ENCODE peak calls at places on chromosomes 1 and 21, in ten cellular contexts. B, V, M, Z, Q, Y, U, E, L and C are unnamed samples. For H3K27me3, the result is how much of the 10 kb centered on the place peaks cover.

GRCh38 chr1:220889333-220889732 is 10.1 kb downstream of the HLX start:
- DNase-seq in B (no peak), V (no peak), M (no peak), Z (no peak), Q (no peak), Y (no peak), U (no peak), E (no peak), L (no peak), C (no peak)

GRCh38 chr1:174689524-174689923 is 241.8 kb downstream of the GPR52 start:
- DNase-seq in B (no peak), V (no peak), M (no peak), Z (no peak), Q (no peak), Y (no peak), U (no peak), E (no peak), L (no peak), C (no peak)

GRCh38 chr21:35843911-35844667 is 216.2 kb downstream of the SETD4 start:
- DNase-seq in B (no peak), V (no peak), M (no peak), Z (no peak), Q (no peak), Y (no peak), U (no peak), E (no peak), L (no peak), C (peak)

GRCh38 chr1:178341218-178341956 is 155.4 kb downstream of the CLEC20A start:
- DNase-seq in B (peak), V (no peak), M (no peak), Z (peak), Q (peak), Y (peak), U (peak), E (peak), L (peak), C (no peak)

GRCh38 chr1:34681481-34682451 is 73.1 kb upstream of the GJB5 start:
- DNase-seq in B (peak), V (peak), M (no peak), Z (peak), Q (peak), Y (peak), U (no peak), E (peak), L (peak), C (no peak)

GRCh38 chr1:61082336-61083013 is at the start of gene NFIA:
- DNase-seq in B (peak), V (no peak), M (peak), Z (peak), Q (peak), Y (no peak), U (no peak), E (peak), L (peak), C (peak)

GRCh38 chr1:101365186-101365585 is 128.4 kb downstream of the S1PR1 start:
- DNase-seq in B (no peak), V (no peak), M (no peak), Z (peak), Q (no peak), Y (peak), U (no peak), E (no peak), L (no peak), C (no peak)

GRCh38 chr1:54081306-54082270 is 28.2 kb downstream of the TCEANC2 start:
- DNase-seq in B (peak), V (peak), M (peak), Z (peak), Q (peak), Y (peak), U (no peak), E (peak), L (peak), C (peak)

GRCh38 chr1:41461790-41462679 is 22.4 kb downstream of the EDN2 start:
- DNase-seq in B (peak), V (no peak), M (no peak), Z (no peak), Q (no peak), Y (peak), U (no peak), E (peak), L (no peak), C (no peak)

GRCh38 chr1:222334026-222334680 is 213.8 kb downstream of the HHIPL2 start:
- DNase-seq in B (peak), V (no peak), M (no peak), Z (peak), Q (peak), Y (peak), U (no peak), E (no peak), L (no peak), C (no peak)

GRCh38 chr1:202987922-202988583 is 19.1 kb upstream of the TMEM183A start:
- DNase-seq in B (no peak), V (no peak), M (no peak), Z (no peak), Q (no peak), Y (no peak), U (no peak), E (no peak), L (no peak), C (no peak)

GRCh38 chr1:184556665-184557064 is 169.8 kb downstream of the C1orf21 start:
- DNase-seq in B (no peak), V (no peak), M (no peak), Z (no peak), Q (peak), Y (no peak), U (no peak), E (no peak), L (no peak), C (no peak)

GRCh38 chr1:175708787-175709186 is 34.6 kb downstream of the TNR start:
- DNase-seq in B (no peak), V (no peak), M (no peak), Z (no peak), Q (no peak), Y (no peak), U (no peak), E (peak), L (no peak), C (no peak)
- TF ChIP-seq CTCF in B (no peak), V (no peak), M (no peak), Z (no peak), Q (no peak), Y (no peak), U (no peak), E (no peak), L (no peak), C (no peak)

GRCh38 chr1:235643837-235644692 is 5.5 kb downstream of the GNG4 start:
- DNase-seq in B (no peak), V (no peak), M (peak), Z (no peak), Q (no peak), Y (no peak), U (no peak), E (no peak), L (no peak), C (no peak)

GRCh38 chr1:235648407-235648907 is 1.1 kb downstream of the GNG4 start:
- DNase-seq in B (no peak), V (no peak), M (peak), Z (no peak), Q (no peak), Y (no peak), U (no peak), E (peak), L (no peak), C (no peak)

GRCh38 chr1:235644693-235645305 is 4.8 kb downstream of the GNG4 start:
- DNase-seq in B (no peak), V (no peak), M (peak), Z (no peak), Q (no peak), Y (no peak), U (no peak), E (no peak), L (no peak), C (no peak)

GRCh38 chr1:235648954-235649721 is 446 bp downstream of the GNG4 start:
- DNase-seq in B (peak), V (no peak), M (peak), Z (peak), Q (peak), Y (peak), U (no peak), E (peak), L (peak), C (no peak)

DNA sequence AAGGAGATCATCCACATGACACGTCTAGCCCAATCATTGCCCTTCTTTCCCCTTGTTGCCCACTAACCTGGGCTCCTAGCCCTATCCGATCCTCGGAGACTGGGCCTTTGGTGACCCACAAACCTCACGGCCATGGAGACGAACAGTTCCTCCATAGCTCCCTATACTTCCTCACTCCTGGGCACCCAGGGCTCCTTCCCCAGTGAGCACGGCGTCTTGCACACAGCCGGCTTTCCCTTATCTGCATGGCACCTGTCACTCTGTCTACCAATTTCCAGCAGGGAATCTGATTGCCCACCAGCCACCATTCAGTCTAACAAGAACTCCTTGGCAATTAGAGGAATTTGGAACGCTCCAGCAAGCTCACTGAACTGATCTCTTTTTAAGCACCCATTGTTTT is 3.1 kb downstream of the GNG4 start:
- DNase-seq in B (no peak), V (no peak), M (peak), Z (no peak), Q (no peak), Y (no peak), U (no peak), E (no peak), L (no peak), C (no peak)
- H3K27me3 ChIP-seq in B (under half), V (under half), M (under half), Z (under half), Q (under half), Y (under half), U (under half), E (under half), L (under half), C (half or more)

GRCh38 chr1:36653850-36654249 is 171.1 kb upstream of the CSF3R start:
- DNase-seq in B (peak), V (no peak), M (no peak), Z (peak), Q (no peak), Y (no peak), U (no peak), E (peak), L (no peak), C (no peak)

GRCh38 chr1:36656271-36656670 is 173.6 kb upstream of the CSF3R start:
- DNase-seq in B (no peak), V (no peak), M (no peak), Z (no peak), Q (no peak), Y (no peak), U (no peak), E (no peak), L (no peak), C (no peak)

GRCh38 chr1:36652586-36652985 is 169.9 kb upstream of the CSF3R start:
- DNase-seq in B (no peak), V (no peak), M (no peak), Z (no peak), Q (no peak), Y (no peak), U (no peak), E (no peak), L (no peak), C (no peak)

GRCh38 chr1:36656838-36657237 is 174.1 kb upstream of the CSF3R start:
- DNase-seq in B (no peak), V (no peak), M (no peak), Z (no peak), Q (no peak), Y (no peak), U (no peak), E (no peak), L (no peak), C (no peak)

DNA sequence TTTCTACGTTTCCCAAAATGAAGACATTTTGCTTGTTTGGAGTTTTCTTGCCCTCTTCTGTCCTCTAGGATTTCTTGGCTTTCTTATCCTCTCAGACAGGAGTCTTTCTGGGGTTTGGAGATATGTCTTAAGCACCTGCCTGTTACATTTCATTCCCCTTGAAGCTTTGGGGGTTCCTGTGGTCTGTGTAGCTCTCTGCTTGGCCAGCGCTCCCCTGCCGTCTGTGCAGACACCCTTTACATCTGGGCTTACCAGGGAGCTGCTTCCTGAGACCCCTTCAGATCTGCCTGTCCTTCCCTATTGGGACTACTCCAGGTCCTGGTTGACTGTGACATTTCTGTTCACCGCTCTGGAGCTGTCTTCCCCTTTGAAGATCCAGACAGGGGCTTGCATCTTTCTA is 171.9 kb upstream of the CSF3R start:
- DNase-seq in B (no peak), V (no peak), M (no peak), Z (no peak), Q (no peak), Y (no peak), U (no peak), E (no peak), L (no peak), C (no peak)
- H3K4me3 ChIP-seq in B (no peak), V (no peak), M (no peak), Z (no peak), Q (no peak), Y (no peak), U (no peak), E (no peak), L (no peak), C (no peak)

GRCh38 chr21:34771512-34772028 is 102.8 kb downstream of the CLIC6 start:
- DNase-seq in B (peak), V (no peak), M (no peak), Z (peak), Q (peak), Y (peak), U (no peak), E (no peak), L (no peak), C (no peak)

GRCh38 chr21:34770581-34770980 is 101.8 kb downstream of the CLIC6 start:
- DNase-seq in B (peak), V (no peak), M (no peak), Z (no peak), Q (no peak), Y (peak), U (no peak), E (no peak), L (no peak), C (no peak)

GRCh38 chr21:34766862-34767261 is 98.1 kb downstream of the CLIC6 start:
- DNase-seq in B (peak), V (no peak), M (no peak), Z (no peak), Q (no peak), Y (no peak), U (no peak), E (no peak), L (no peak), C (no peak)

GRCh38 chr21:34765619-34766018 is 96.8 kb downstream of the CLIC6 start:
- DNase-seq in B (no peak), V (no peak), M (no peak), Z (no peak), Q (no peak), Y (no peak), U (no peak), E (no peak), L (no peak), C (no peak)

DNA sequence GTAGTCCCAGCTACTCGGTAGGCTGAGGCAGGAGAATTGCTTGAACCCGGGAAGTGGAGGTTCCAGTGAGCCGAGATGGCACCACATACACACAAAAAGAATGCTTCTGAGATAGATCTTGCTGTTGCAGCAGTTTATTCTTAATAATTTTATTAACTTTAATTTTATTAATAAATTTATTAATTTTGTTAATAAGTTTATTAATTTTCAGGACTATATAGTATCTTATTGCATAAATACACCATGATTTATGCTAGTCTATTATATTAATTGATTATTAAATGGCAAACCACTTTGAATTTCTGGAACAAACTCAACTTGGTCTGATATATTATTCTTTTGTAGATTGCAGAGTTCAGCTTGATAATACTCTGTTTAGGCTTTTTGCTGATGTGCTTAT is 99.5 kb downstream of the CLIC6 start:
- DNase-seq in B (no peak), V (no peak), M (no peak), Z (no peak), Q (no peak), Y (no peak), U (no peak), E (no peak), L (no peak), C (no peak)
- TF ChIP-seq CTCF in B (no peak), V (no peak), M (no peak), Z (no peak), Q (no peak), Y (no peak), U (no peak), E (no peak), L (no peak), C (no peak)

GRCh38 chr1:24085007-24085406 is 26.9 kb downstream of the MYOM3 start:
- DNase-seq in B (no peak), V (no peak), M (no peak), Z (no peak), Q (no peak), Y (no peak), U (no peak), E (no peak), L (no peak), C (no peak)
- H3K27me3 ChIP-seq in B (under half), V (under half), M (under half), Z (half or more), Q (under half), Y (under half), U (under half), E (under half), L (under half), C (under half)

GRCh38 chr1:243447342-243447741 is 191.5 kb downstream of the SDCCAG8 start:
- DNase-seq in B (peak), V (peak), M (no peak), Z (peak), Q (peak), Y (peak), U (no peak), E (no peak), L (peak), C (peak)
- H3K4me3 ChIP-seq in B (no peak), V (no peak), M (no peak), Z (no peak), Q (no peak), Y (no peak), U (no peak), E (no peak), L (no peak), C (no peak)

GRCh38 chr21:44800971-44801467 is 601 bp downstream of the UBE2G2 start:
- DNase-seq in B (peak), V (no peak), M (no peak), Z (peak), Q (peak), Y (peak), U (no peak), E (no peak), L (no peak), C (no peak)

GRCh38 chr21:44802396-44803153 is 955 bp upstream of the UBE2G2 start:
- DNase-seq in B (peak), V (no peak), M (no peak), Z (no peak), Q (no peak), Y (no peak), U (no peak), E (no peak), L (no peak), C (no peak)

GRCh38 chr21:44803651-44804050 is 2.0 kb upstream of the UBE2G2 start:
- DNase-seq in B (no peak), V (no peak), M (no peak), Z (no peak), Q (no peak), Y (no peak), U (no peak), E (no peak), L (no peak), C (no peak)

GRCh38 chr21:44800103-44800502 is 1.5 kb downstream of the UBE2G2 start:
- DNase-seq in B (peak), V (no peak), M (no peak), Z (peak), Q (peak), Y (peak), U (no peak), E (peak), L (peak), C (no peak)

GRCh38 chr21:44801468-44802395 is at the start of gene UBE2G2:
- DNase-seq in B (peak), V (peak), M (peak), Z (peak), Q (peak), Y (peak), U (no peak), E (peak), L (peak), C (peak)
- TF ChIP-seq CTCF in B (no peak), V (no peak), M (no peak), Z (no peak), Q (no peak), Y (no peak), U (no peak), E (no peak), L (no peak), C (no peak)

GRCh38 chr1:4778056-4778455 is 123.6 kb downstream of the AJAP1 start:
- DNase-seq in B (no peak), V (no peak), M (no peak), Z (no peak), Q (peak), Y (no peak), U (no peak), E (peak), L (no peak), C (no peak)
- H3K27me3 ChIP-seq in B (under half), V (under half), M (under half), Z (under half), Q (under half), Y (under half), U (under half), E (under half), L (under half), C (under half)

DNA sequence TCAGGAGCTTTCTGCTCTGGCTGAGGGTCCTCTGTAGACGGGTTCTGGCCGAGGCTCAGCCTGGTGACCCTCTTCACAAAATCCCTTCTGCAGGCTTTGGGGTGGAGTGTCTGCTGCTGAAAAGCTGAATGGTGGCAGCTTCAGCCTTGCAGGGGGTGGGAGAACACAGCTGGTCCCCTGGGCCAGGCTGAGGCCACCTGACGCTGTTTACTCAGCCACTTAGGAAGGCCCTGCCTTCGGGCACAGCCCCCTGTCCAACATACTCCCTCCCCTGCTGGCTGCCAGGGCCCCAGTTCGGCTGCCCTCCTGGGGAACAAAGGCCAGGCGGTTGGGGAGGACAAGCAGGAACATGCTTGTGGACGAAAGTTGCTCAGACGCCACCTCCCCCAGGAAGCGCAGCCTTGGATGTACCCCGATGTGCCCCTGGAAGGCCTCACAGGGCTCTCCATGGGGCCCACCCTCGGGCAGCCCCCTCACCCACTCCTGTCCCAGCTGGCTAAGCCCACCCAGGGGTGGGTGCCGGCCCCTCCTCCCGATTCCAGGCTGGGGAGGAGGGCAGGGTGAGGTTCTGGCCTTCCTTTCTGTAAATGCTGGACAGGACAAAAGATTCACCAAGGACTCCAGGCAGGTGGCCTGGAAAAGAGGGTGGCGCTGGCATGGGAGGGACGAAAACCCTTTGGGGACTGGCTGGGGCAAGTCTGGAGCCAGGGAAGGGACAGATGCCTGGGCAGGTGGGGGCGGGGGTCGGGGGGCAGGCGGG is at the start of gene ANKRD65:
- DNase-seq in B (no peak), V (no peak), M (no peak), Z (no peak), Q (peak), Y (no peak), U (no peak), E (peak), L (no peak), C (no peak)
- H3K4me3 ChIP-seq in B (no peak), V (no peak), M (no peak), Z (no peak), Q (peak), Y (no peak), U (no peak), E (peak), L (peak), C (peak)